ENCODE peak calls at places on chromosomes 2 and 18, in four cellular contexts. R is breast epithelium, Q is OCI-LY7, L is substantia nigra. Y is an unnamed sample.

GRCh38 chr2:158120102-158120501 is 18.4 kb downstream of the UPP2 start:
- DNase-seq in Q (no peak), R (no peak), L (no peak), Y (no peak)

GRCh38 chr2:231670892-231671616 is 37.3 kb upstream of the PTMA start:
- DNase-seq in R (no peak), Q (peak), L (no peak), Y (no peak)

GRCh38 chr2:218798767-218799504 is 17.0 kb downstream of the CYP27A1 start:
- DNase-seq in R (no peak), L (no peak), Q (no peak), Y (no peak)

GRCh38 chr2:138023298-138023697 is 59.0 kb downstream of the HNMT start:
- DNase-seq in R (no peak), L (no peak), Q (no peak), Y (no peak)

GRCh38 chr2:76268928-76269327 is 558.2 kb upstream of the GCFC2 start:
- DNase-seq in R (no peak), Q (no peak), L (no peak), Y (no peak)

GRCh38 chr2:204862809-204863208 is 317.5 kb downstream of the PARD3B start:
- DNase-seq in L (no peak), R (no peak), Q (no peak), Y (no peak)

GRCh38 chr2:57759822-57760300 is 286.7 kb upstream of the VRK2 start:
- DNase-seq in L (peak), Q (peak), R (peak), Y (peak)

GRCh38 chr18:54679318-54680149 is 88.5 kb downstream of the DYNAP start:
- DNase-seq in L (no peak), R (no peak), Q (peak), Y (no peak)

GRCh38 chr2:98298685-98299180 is 47.5 kb upstream of the CNGA3 start:
- DNase-seq in Q (no peak), L (no peak), R (no peak), Y (no peak)

GRCh38 chr2:9897796-9898195 is 53.7 kb upstream of the GRHL1 start:
- DNase-seq in R (no peak), L (no peak), Q (no peak), Y (no peak)

GRCh38 chr2:95359035-95359434 is 43.5 kb upstream of the FAHD2A start:
- DNase-seq in L (no peak), Q (no peak), R (no peak), Y (no peak)

GRCh38 chr2:204749319-204749718 is 204.0 kb downstream of the PARD3B start:
- DNase-seq in R (no peak), L (no peak), Q (no peak), Y (no peak)

GRCh38 chr2:174342600-174343342 is 8.0 kb downstream of the SP9 start:
- DNase-seq in L (no peak), R (no peak), Q (peak), Y (no peak)

DNA sequence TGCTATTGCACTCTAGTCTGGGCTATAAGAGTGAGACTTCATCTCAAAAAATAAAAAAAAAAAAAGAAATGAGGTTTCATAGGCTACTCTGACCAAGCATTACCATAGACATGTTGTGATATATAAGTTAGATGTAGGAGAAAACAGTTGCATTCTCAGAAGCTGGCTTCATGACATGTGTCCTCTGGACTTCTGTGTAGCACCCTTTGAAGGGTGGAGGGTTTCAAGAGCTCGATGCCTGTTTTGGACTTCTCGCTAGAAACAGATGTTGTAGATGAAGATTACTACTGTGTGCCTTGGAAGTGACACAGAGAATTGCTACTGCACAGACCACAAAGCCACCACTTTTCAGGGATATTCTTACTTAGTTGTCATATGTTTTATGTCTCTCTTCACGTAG is 91.0 kb downstream of the TMEM247 start:
- DNase-seq in Q (peak), L (no peak), R (no peak), Y (no peak)
- H3K27ac ChIP-seq in Q (peak), L (no peak), R (no peak), Y (no peak)

DNA sequence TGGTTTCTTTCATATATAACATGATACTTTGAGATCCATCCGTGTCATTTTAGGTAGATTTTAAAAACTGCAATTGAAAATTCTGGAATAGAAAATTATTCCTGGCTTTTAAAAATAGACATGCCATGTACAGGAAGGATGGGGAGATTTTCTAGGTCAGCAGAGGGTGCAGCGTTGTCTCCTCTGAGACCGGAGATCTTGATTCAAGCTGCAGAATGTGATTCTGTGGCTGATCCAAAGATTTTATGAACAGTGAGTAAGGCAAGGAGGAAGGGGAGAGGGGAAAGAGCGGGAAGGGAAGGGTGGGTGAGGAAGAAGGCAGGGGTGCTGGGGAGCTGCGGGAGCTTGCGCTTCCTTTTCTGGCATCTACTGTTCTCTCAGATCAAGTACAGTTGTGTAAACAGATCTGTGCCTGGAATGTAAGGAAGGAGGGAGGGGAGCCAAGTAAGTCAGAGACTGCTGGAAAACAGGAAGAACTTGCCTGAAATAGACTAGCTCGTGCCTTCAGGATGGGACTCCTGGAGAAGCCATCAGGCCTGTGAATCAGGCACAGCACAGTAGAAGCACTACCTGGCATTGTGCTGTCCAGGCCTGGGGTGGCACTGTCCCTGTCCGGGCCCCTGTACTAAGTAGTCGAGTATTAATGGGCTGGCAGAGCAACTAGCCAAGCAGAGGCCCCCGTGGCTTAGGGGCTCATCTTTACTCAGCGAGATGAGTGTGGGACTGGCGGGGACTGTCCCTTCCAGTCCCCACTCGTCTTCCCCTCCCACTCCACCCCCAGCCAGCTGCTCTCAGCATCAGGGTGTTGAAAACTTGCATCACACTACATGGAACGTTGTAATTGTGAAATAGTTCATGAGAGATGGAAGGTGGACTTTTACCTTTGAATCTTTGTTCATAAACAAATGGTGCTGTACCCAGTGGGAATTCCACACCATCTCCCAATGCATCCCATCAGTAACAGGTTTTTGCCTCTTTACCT is 163.5 kb downstream of the UXS1 start:
- DNase-seq in L (no peak), Q (no peak), R (no peak), Y (no peak)
- H3K27ac ChIP-seq in L (no peak), Q (no peak), R (peak), Y (no peak)

GRCh38 chr2:100290718-100291151 is 31.6 kb downstream of the LONRF2 start:
- DNase-seq in Q (no peak), L (no peak), R (no peak), Y (no peak)
- H3K27ac ChIP-seq in Q (no peak), L (no peak), R (peak), Y (no peak)

DNA sequence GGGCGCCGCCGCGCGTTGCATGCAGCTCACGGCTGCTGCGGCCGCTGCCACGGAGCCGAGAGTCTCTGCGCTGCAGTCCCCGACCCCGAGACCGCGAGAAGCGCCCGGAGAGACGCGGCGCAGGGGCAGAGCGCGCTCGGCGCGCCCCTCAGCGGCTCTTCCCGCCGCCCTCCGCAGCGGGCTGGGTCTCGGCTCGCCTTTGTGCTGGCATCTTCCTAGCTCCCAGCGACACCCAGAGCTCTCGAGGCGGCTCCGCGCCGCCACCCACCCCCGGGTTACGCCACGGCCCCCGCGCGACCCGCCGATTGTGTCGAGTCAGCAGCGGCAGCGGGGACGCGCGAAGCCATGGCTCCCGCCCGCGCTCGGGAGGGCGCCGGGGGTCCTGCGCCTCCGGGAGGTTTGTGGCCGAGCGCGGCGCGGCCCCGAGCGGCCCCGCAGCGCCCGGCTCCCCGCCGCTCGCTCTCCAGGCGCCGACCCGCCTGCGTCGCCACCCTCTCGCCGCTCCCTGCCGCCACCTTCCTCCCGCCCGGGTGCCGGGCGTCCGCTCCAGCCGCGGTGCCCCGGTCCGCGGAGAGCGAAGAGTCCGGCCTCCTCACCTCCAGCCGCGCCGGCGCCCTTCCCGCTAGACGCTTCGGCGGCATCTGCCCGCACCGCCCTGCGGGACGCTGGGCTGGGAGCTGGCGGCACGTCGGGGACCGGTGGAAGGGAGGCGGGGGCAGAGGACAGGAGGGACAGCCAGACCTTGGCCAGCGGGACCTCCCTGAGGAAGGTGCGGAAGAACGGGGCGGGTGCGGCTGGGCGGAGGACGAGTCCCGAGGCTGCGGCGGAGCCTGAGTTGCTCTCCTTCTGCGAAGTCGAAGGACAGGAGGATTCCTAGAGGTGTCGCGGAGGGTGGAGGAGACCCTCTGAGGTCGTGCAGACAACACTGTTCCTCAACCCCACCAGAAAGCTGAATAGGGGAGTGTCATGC is 46.3 kb upstream of the CCDC150 start:
- DNase-seq in R (no peak), Q (no peak), L (peak), Y (no peak)
- H3K27ac ChIP-seq in R (peak), Q (no peak), L (peak), Y (no peak)

GRCh38 chr2:72927619-72928537 is 10.6 kb downstream of the EMX1 start:
- DNase-seq in Q (no peak), R (no peak), L (no peak), Y (no peak)
- H3K27ac ChIP-seq in Q (no peak), R (no peak), L (no peak), Y (no peak)

GRCh38 chr18:11468120-11468519 is 141.3 kb upstream of the SLC35G4 start:
- DNase-seq in L (no peak), R (no peak), Q (no peak), Y (no peak)
- H3K27ac ChIP-seq in L (no peak), R (no peak), Q (no peak), Y (no peak)

DNA sequence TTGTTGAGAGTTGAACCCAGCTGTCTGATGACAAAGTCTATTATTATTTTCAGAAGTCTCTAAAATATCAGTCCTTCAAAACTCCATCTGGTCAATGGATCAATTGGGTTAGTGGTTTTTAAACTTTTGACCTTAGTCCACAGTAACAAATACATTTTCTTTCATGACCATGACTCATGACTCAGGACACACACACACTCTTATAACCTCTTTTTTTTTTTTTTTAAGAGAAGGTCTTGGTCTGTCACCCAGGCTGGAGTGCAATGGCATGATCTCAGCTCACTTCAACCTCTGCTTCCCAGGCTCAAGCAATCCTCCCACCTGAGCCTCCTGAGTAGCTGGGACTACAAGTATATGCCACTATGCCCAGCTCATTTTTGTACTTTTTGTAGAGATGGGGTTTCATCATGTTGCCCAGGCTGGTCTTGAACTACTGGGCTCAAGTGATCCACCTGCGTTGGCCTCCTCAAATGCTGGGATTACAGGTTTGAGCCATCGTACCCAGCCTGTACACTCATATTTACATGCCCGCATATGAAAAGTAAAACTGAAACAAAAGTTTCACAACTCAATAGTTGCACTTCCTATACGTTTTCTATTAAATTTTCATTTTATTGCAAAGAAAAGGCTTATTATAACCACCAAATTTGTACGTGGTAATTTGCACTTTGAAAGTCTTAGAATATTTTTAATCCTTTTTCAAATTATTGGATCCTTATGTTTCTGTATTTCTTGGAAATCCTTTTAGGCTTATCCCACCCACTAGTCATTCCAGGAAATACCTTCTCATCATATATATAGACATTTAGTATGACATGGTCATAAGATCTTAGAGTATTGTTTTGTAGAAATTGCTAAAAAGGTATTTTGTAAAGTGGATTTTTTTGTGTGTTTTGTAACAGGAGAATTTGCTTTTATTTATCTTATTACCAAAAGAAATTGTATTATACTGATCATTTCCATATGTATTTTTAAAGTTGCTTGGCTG is 199.0 kb downstream of the LPIN1 start:
- DNase-seq in R (no peak), Q (peak), L (no peak), Y (no peak)
- H3K27ac ChIP-seq in R (no peak), Q (peak), L (no peak), Y (no peak)

GRCh38 chr2:118110310-118110709 is 22.0 kb downstream of the INSIG2 start:
- DNase-seq in L (no peak), Q (no peak), R (no peak), Y (no peak)

GRCh38 chr2:118115761-118116160 is 27.5 kb downstream of the INSIG2 start:
- DNase-seq in L (no peak), Q (no peak), R (no peak), Y (no peak)

GRCh38 chr2:118114863-118115262 is 26.6 kb downstream of the INSIG2 start:
- DNase-seq in R (no peak), Q (no peak), L (no peak), Y (no peak)

GRCh38 chr2:118110991-118111390 is 22.7 kb downstream of the INSIG2 start:
- DNase-seq in Q (no peak), L (no peak), R (no peak), Y (no peak)

GRCh38 chr2:118112771-118113334 is 24.6 kb downstream of the INSIG2 start:
- DNase-seq in L (no peak), Q (no peak), R (no peak), Y (no peak)
- H3K27ac ChIP-seq in L (no peak), Q (no peak), R (no peak), Y (no peak)

GRCh38 chr2:143399679-143400078 is 270.5 kb downstream of the ARHGAP15 start:
- DNase-seq in R (no peak), L (no peak), Q (no peak), Y (no peak)

GRCh38 chr2:143397886-143398614 is 268.8 kb downstream of the ARHGAP15 start:
- DNase-seq in R (no peak), Q (no peak), L (no peak), Y (no peak)

GRCh38 chr2:143402462-143402861 is 273.2 kb downstream of the ARHGAP15 start:
- DNase-seq in Q (no peak), R (no peak), L (no peak), Y (no peak)

GRCh38 chr2:143398701-143399260 is 269.6 kb downstream of the ARHGAP15 start:
- DNase-seq in Q (no peak), R (no peak), L (no peak), Y (no peak)
- H3K27ac ChIP-seq in Q (no peak), R (no peak), L (no peak), Y (no peak)

DNA sequence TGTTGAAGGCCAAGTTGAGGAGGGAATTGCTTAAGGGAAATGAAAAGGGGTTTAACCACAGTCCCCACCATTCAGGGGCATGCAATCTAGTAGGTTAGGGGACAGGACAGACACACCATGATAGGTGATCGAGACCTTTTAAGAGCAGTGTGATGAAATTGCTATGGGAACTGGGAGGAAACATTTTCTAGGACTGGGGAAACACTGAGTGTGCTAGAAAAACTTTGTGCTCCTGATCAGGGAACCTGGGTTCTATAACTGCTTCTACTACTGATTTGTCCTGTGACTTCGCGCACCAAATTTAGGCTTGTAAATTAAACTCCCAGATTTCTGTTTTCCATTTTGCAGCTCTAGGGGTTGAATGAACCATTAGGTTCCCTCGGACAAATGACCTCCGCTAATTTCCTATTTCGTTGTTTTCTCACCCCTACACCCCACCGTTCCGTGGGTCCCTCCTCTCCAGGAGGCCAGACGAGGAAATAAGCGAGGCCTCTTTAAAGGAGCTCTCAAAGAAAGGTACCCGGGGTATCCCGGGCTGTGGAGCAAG is 371 bp upstream of the LCLAT1 start:
- DNase-seq in Q (no peak), L (no peak), R (no peak), Y (no peak)
- H3K27ac ChIP-seq in Q (peak), L (peak), R (peak), Y (peak)